ENCODE peak calls at places on chromosomes 6 and 20, in nine cellular contexts. G is IMR-90; J is effector memory CD4-positive, alpha-beta T cell; E is GM23338; A is esophagus squamous epithelium; Y is colonic mucosa; D is pancreas; M is fibroblast of lung; V is kidney. W is an unnamed sample.

GRCh38 chr20:23296841-23297701 is 53.5 kb upstream of the NXT1 start:
- DNase-seq in G (no peak), J (no peak), E (no peak), A (no peak), Y (no peak), D (no peak), M (no peak), V (no peak), W (no peak)

GRCh38 chr6:41734666-41735426 is 562 bp downstream of the TFEB start:
- DNase-seq in G (peak; percentile 71), J (peak; percentile 67), E (peak; percentile 53), A (peak; percentile 67), Y (peak; percentile 85), D (no peak), M (peak; percentile 79), V (peak; percentile 95), W (peak; percentile 33)

GRCh38 chr6:31079656-31080261 is 32.6 kb downstream of the C6orf15 start:
- DNase-seq in G (peak; percentile 61), J (peak; percentile 34), E (peak; percentile 95), A (no peak), Y (peak; percentile 80), D (peak; percentile 75), M (peak; percentile 50), V (no peak), W (peak; percentile 33)

GRCh38 chr6:16136536-16137450 is 7.9 kb downstream of the MYLIP start:
- DNase-seq in G (peak; percentile 92), J (no peak), E (no peak), A (no peak), Y (no peak), D (no peak), M (peak; percentile 93), V (no peak), W (no peak)

GRCh38 chr20:46992640-46993035 is 98.0 kb downstream of the EYA2 start:
- DNase-seq in G (no peak), J (no peak), E (peak; percentile 50), A (no peak), Y (no peak), D (peak; percentile 27), M (no peak), V (no peak), W (no peak)

GRCh38 chr6:4486543-4487319 is 289.5 kb upstream of the CDYL start:
- DNase-seq in G (no peak), J (no peak), E (peak; percentile 7), A (no peak), Y (no peak), D (no peak), M (peak; percentile 26), V (no peak), W (no peak)

GRCh38 chr20:45833883-45834796 is 541 bp downstream of the SNX21 start:
- DNase-seq in G (peak; percentile 49), J (peak; percentile 22), E (peak; percentile 84), A (no peak), Y (peak; percentile 75), D (peak; percentile 68), M (peak; percentile 67), V (peak; percentile 92), W (no peak)

GRCh38 chr6:51489133-51489532 is 598.3 kb downstream of the PKHD1 start:
- DNase-seq in G (no peak), J (no peak), E (no peak), A (no peak), Y (no peak), D (no peak), M (no peak), V (no peak), W (no peak)

GRCh38 chr20:1306316-1307135 is 22.4 kb downstream of the SDCBP2 start:
- DNase-seq in G (no peak), J (no peak), E (no peak), A (no peak), Y (no peak), D (no peak), M (no peak), V (no peak), W (no peak)

GRCh38 chr6:157964139-157964538 is 17.5 kb upstream of the SYNJ2 start:
- DNase-seq in G (peak; percentile 38), J (no peak), E (no peak), A (no peak), Y (no peak), D (no peak), M (peak; percentile 52), V (no peak), W (no peak)

GRCh38 chr6:142328070-142328469 is 26.3 kb downstream of the ADGRG6 start:
- DNase-seq in G (no peak), J (no peak), E (no peak), A (no peak), Y (no peak), D (no peak), M (no peak), V (no peak), W (no peak)

GRCh38 chr20:48613926-48614325 is 213.9 kb downstream of the PREX1 start:
- DNase-seq in G (no peak), J (no peak), E (no peak), A (no peak), Y (no peak), D (no peak), M (no peak), V (no peak), W (no peak)

GRCh38 chr6:111604259-111605099 is 1.2 kb downstream of the TRAF3IP2 start:
- DNase-seq in G (peak; percentile 80), J (no peak), E (peak; percentile 57), A (no peak), Y (peak; percentile 60), D (peak; percentile 41), M (peak; percentile 86), V (peak; percentile 84), W (peak; percentile 51)

GRCh38 chr6:111602481-111603404 is 2.9 kb downstream of the TRAF3IP2 start:
- DNase-seq in G (peak; percentile 85), J (no peak), E (no peak), A (no peak), Y (peak; percentile 56), D (no peak), M (peak; percentile 86), V (peak; percentile 75), W (peak; percentile 47)

GRCh38 chr6:111605100-111605748 is 454 bp downstream of the TRAF3IP2 start:
- DNase-seq in G (peak; percentile 86), J (no peak), E (peak; percentile 83), A (no peak), Y (peak; percentile 58), D (peak; percentile 55), M (peak; percentile 84), V (peak; percentile 94), W (peak; percentile 46)

GRCh38 chr6:111601875-111602274 is 3.8 kb downstream of the TRAF3IP2 start:
- DNase-seq in G (peak; percentile 81), J (no peak), E (no peak), A (no peak), Y (no peak), D (no peak), M (peak; percentile 79), V (no peak), W (no peak)

DNA sequence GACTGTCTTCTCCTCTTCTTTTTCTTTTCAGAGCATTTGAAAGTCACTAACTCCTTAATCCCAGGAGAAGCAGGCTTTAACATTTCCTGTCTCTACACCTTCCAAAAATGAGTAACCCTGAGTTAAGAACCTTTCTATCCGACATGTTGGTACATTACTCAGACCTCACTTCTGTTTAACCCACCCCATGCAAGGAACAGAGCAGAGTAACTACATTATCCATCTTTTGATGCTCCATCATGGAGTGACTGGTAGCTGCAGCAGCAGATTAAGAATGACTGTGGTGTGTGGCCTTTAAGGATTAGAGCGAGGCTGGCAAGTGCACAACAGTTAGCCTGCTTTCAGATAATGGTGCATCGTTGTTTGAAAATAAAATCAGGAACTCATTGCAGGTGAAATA is 2.0 kb downstream of the TRAF3IP2 start:
- DNase-seq in G (peak; percentile 34), J (no peak), E (no peak), A (no peak), Y (no peak), D (no peak), M (peak; percentile 48), V (no peak), W (no peak)
- H3K4me3 ChIP-seq in G (peak overlapping the region; percentile 20), J (no peak overlapping the region), E (peak overlapping the region; percentile 58), A (peak overlapping the region; percentile 37), Y (peak overlapping the region; percentile 52), D (peak overlapping the region; percentile 53), M (peak overlapping the region; percentile 41), V (peak overlapping the region; percentile 89), W (peak overlapping the region; percentile 79)

DNA sequence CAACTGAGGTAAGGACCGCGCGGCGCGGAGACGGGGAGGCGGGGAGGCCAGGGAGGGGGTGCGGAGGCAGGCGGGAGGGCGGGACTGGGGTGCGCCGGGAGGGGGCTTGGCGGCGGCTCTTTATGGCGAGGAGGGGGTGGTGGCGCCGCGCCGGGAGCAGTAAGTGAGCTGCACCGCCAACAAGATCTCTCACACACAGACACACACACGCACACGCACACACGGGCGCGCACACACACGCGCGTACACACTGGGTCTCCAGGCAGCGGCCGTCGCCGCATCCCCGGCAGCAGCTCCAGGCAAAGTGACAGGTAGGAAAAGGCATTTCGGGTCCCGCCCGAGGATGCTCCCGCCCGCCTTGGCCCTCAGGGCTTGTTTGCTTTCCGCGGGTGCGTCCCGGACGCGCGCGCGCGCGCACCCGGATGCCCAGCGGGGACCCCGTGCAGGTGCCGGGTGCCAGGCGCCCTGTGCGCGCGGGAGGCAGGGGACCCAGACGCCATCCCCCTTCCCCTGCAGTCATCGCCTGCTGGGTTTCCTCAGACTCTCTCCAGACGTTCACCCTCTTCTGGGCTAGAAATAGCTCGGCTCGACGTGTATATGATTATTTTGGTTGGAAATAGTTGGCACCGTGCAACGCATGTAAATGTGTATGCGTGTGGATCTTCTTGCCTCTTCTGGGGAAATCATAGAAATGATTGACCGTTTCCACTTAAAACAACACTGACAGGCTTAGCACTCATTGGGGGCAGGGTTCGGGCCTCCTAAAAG is at the start of gene PLCB4:
- DNase-seq in G (peak; percentile 66), J (no peak), E (peak; percentile 56), A (no peak), Y (peak; percentile 77), D (peak; percentile 15), M (peak; percentile 46), V (peak; percentile 79), W (no peak)
- H3K27ac ChIP-seq in G (peak within 1 kb of the TSS; percentile 68), J (no peak within 1 kb of the TSS), E (peak within 1 kb of the TSS; percentile 90), A (peak within 1 kb of the TSS; percentile 90), Y (peak within 1 kb of the TSS; percentile 77), D (peak within 1 kb of the TSS; percentile 28), M (peak within 1 kb of the TSS; percentile 44), V (peak within 1 kb of the TSS; percentile 60), W (peak within 1 kb of the TSS; percentile 76)

GRCh38 chr20:62026564-62026856 is 39.2 kb downstream of the TAF4 start:
- DNase-seq in G (no peak), J (no peak), E (no peak), A (no peak), Y (no peak), D (no peak), M (no peak), V (peak; percentile 50), W (no peak)
- H3K4me3 ChIP-seq in G (no peak overlapping the region), J (no peak overlapping the region), E (no peak overlapping the region), A (no peak overlapping the region), Y (no peak overlapping the region), D (no peak overlapping the region), M (no peak overlapping the region), V (no peak overlapping the region), W (no peak overlapping the region)

DNA sequence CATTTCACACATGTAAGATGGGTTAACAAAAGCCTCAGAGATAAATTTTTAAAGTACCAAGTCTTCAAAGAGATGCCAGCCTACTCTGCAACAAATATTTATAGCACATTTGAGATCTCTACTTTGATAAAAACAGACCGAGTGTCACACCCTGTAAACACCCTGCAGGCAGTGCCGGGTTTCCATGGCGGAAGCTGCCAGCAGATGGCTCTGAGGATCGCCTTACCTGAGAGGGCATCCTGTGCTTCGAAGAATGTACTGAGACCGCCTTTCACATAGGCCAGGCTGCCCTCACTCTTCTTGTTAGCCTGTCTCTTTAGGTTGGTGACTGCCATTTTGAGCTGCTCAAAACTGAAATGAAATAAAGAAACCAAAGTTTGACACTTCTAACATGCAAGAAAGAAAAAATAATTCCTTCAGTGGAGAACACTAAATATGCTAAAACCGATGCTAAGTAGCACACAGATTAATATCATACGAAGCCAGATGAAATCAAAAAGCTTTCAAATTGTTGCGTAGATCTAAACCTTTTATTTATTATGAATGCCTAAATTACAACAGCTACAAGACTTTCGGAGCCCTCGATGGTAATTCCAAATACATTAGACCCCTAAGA is 39.3 kb downstream of the HUS1B start:
- DNase-seq in G (no peak), J (no peak), E (peak; percentile 75), A (no peak), Y (no peak), D (no peak), M (no peak), V (no peak), W (no peak)
- H3K27ac ChIP-seq in G (no peak overlapping the region), J (no peak overlapping the region), E (no peak overlapping the region), A (no peak overlapping the region), Y (no peak overlapping the region), D (no peak overlapping the region), M (no peak overlapping the region), V (no peak overlapping the region), W (no peak overlapping the region)